ENCODE peak calls at places on chromosome 22, in five cellular contexts. M is heart left ventricle; R is thoracic aorta; Q is aorta; G is CD4-positive, alpha-beta T cell. J is an unnamed sample.

GRCh38 chr22:19509923-19510322 is 14.3 kb downstream of the CLDN5 start:
- DNase-seq in M (no peak), G (no peak), R (no peak), Q (no peak), J (no peak)

GRCh38 chr22:25362215-25362882 is 142.9 kb downstream of the CRYBB2 start:
- DNase-seq in Q (peak), R (peak), M (peak), G (peak), J (peak)

GRCh38 chr22:48906177-48906835 is 921.4 kb downstream of the BRD1 start:
- DNase-seq in M (no peak), Q (no peak), R (no peak), G (no peak), J (no peak)

GRCh38 chr22:24141586-24141985 is 39.7 kb upstream of the SUSD2 start:
- DNase-seq in Q (no peak), R (no peak), G (no peak), M (no peak), J (no peak)

GRCh38 chr22:45934659-45935341 is 42.2 kb downstream of the WNT7B start:
- DNase-seq in M (peak), R (peak), G (no peak), Q (peak), J (no peak)

GRCh38 chr22:35258144-35258988 is 1.1 kb downstream of the HMGXB4 start:
- DNase-seq in R (no peak), G (no peak), M (no peak), Q (no peak), J (peak)

GRCh38 chr22:37481347-37481907 is 4.8 kb downstream of the MFNG start:
- DNase-seq in Q (no peak), M (no peak), G (no peak), R (no peak), J (no peak)

GRCh38 chr22:19814428-19814827 is 40.2 kb downstream of the GNB1L start:
- DNase-seq in M (no peak), G (peak), Q (no peak), R (no peak), J (no peak)

GRCh38 chr22:37368058-37368457 is 59.2 kb downstream of the ELFN2 start:
- DNase-seq in M (no peak), G (no peak), Q (no peak), R (no peak), J (no peak)

GRCh38 chr22:37753746-37754145 is 54.0 kb upstream of the GCAT start:
- DNase-seq in Q (no peak), M (no peak), R (no peak), G (no peak), J (no peak)

GRCh38 chr22:45905924-45906865 is 70.8 kb downstream of the WNT7B start:
- DNase-seq in M (peak), Q (peak), G (no peak), R (peak), J (no peak)

GRCh38 chr22:29617922-29618629 is 14.6 kb downstream of the NF2 start:
- DNase-seq in Q (no peak), R (no peak), M (no peak), G (no peak), J (no peak)

GRCh38 chr22:26008587-26008986 is 160.7 kb upstream of the SEZ6L start:
- DNase-seq in Q (no peak), G (no peak), R (no peak), M (no peak), J (no peak)

GRCh38 chr22:46996595-46997310 is 234.3 kb downstream of the TBC1D22A start:
- DNase-seq in M (no peak), R (no peak), G (no peak), Q (no peak), J (no peak)

GRCh38 chr22:35192121-35192918 is 65.0 kb upstream of the HMGXB4 start:
- DNase-seq in R (no peak), M (no peak), G (no peak), Q (no peak), J (no peak)

GRCh38 chr22:37571258-37571991 is 8.5 kb downstream of the LGALS2 start:
- DNase-seq in M (no peak), Q (no peak), R (no peak), G (no peak), J (no peak)

GRCh38 chr22:50343541-50343935 is 411 bp downstream of the PPP6R2 start:
- DNase-seq in R (no peak), G (no peak), M (no peak), Q (no peak), J (no peak)

GRCh38 chr22:24402460-24403192 is 24.8 kb upstream of the ADORA2A start:
- DNase-seq in R (peak), M (peak), Q (peak), G (no peak), J (peak)

GRCh38 chr22:19122752-19123492 is 710 bp upstream of the DGCR2 start:
- DNase-seq in R (no peak), M (no peak), Q (no peak), G (no peak), J (no peak)

GRCh38 chr22:26406118-26406517 is 22.9 kb upstream of the ASPHD2 start:
- DNase-seq in M (no peak), Q (no peak), R (no peak), G (no peak), J (no peak)

GRCh38 chr22:24977370-24978230 is 25.1 kb downstream of the KIAA1671 start:
- DNase-seq in R (no peak), G (no peak), M (peak), Q (peak), J (peak)

GRCh38 chr22:49324527-49325491 is 502.9 kb downstream of the BRD1 start:
- DNase-seq in M (no peak), G (peak), Q (peak), R (no peak), J (no peak)

GRCh38 chr22:19070397-19071169 is 51.6 kb downstream of the DGCR2 start:
- DNase-seq in Q (no peak), M (no peak), R (no peak), G (no peak), J (no peak)

GRCh38 chr22:26767351-26767970 is 110.1 kb downstream of the MIAT start:
- DNase-seq in M (no peak), Q (no peak), R (no peak), G (no peak), J (no peak)

GRCh38 chr22:46815132-46815531 is 52.7 kb downstream of the TBC1D22A start:
- DNase-seq in Q (peak), G (no peak), M (no peak), R (no peak), J (peak)

GRCh38 chr22:46854125-46854870 is 91.8 kb downstream of the TBC1D22A start:
- DNase-seq in Q (no peak), M (no peak), G (no peak), R (no peak), J (peak)

GRCh38 chr22:18067548-18068341 is 10.0 kb upstream of the PEX26 start:
- DNase-seq in Q (peak), G (no peak), M (no peak), R (no peak), J (no peak)

GRCh38 chr22:37631448-37632173 is 7.9 kb upstream of the SH3BP1 start:
- DNase-seq in Q (no peak), G (no peak), R (no peak), M (no peak), J (no peak)

GRCh38 chr22:49404576-49405199 is 423.0 kb downstream of the BRD1 start:
- DNase-seq in G (no peak), Q (peak), M (no peak), R (no peak), J (no peak)

GRCh38 chr22:49119551-49119952 is 708.1 kb downstream of the BRD1 start:
- DNase-seq in R (peak), M (no peak), G (no peak), Q (peak), J (peak)

DNA sequence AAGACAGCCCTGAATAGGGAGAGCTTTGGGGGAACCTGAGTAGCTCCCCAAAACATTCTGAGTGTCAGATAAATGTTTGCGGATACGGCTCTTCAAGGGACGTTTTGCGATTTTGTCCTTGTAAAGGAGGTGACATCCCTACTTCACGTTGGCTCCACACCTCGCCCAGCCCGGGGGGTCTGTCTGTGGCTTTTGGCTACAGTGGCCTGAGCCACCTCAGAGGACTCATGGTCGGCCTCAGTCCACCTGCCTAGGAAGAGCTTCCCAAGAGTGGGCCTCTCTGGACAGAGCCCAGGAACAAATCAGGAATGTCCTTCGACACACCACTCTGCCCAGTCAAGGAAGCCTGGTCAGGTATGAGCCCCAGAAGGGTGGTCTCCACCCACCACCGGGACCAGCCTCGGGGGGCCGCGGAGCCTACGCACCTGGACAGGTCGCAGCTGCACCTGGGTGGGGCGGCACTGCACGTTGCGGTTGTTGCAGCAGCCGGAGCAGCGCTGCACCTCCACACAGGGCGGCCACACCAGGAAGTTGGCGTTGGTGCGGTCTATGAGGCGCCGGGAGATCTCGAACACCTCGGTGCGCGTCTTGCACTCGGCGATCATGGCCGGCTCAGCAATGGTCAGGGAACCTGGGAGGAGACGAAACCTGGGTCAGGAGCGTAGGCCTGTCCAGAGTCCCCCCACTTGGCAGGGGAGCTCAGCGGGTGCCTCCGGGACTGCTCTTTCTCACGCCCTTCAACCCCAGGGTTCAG is 13.4 kb downstream of the PDGFB start:
- DNase-seq in M (no peak), Q (no peak), R (no peak), G (no peak), J (no peak)
- H3K27ac ChIP-seq in M (peak), Q (no peak), R (no peak), G (no peak), J (peak)

GRCh38 chr22:42324566-42324965 is 54.1 kb upstream of the TCF20 start:
- DNase-seq in R (no peak), Q (no peak), M (no peak), G (no peak), J (no peak)

GRCh38 chr22:42323971-42324370 is 53.5 kb upstream of the TCF20 start:
- DNase-seq in R (no peak), M (no peak), Q (no peak), G (no peak), J (no peak)

GRCh38 chr22:42322562-42322926 is 52.1 kb upstream of the TCF20 start:
- DNase-seq in G (no peak), Q (no peak), R (no peak), M (no peak), J (no peak)

GRCh38 chr22:42320463-42321416 is 50.3 kb upstream of the TCF20 start:
- DNase-seq in R (no peak), Q (no peak), G (no peak), M (no peak), J (no peak)

DNA sequence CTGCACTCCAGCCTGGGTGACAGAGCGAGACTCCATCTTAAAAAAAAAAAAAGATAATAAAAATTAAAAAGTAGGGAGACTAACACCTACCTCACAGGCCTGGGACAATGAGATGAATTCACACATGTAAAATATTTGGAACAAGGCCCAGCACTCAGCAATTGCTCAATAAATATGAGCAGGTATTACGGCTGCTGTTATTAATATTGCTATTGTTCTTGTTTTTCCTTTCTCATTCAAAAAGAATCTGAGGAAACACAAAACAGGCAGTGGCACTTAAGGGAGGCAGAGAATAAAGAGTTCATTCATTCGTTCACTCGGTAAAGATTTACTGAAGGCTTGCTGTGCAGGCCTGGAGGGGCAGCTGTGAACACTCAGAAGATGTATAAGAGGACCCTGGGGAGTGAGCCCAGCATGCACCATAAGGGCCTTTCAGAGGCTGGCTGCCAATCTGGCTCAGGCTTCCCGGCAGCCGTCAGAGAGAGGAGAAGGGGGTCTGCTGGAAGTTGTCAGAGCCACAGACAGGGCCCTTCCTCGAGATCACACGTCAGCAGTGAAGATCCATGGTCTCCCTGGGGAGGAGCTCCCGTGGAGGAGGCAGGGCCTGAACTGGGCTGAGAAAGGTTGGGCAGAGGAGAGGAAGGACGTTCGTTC is 51.6 kb upstream of the TCF20 start:
- DNase-seq in M (no peak), R (no peak), G (no peak), Q (no peak), J (no peak)
- H3K27ac ChIP-seq in M (no peak), R (no peak), G (no peak), Q (no peak), J (no peak)

GRCh38 chr22:32579533-32580220 is 105.1 kb downstream of the FBXO7 start:
- DNase-seq in Q (no peak), M (peak), G (no peak), R (no peak), J (no peak)
- H3K27ac ChIP-seq in Q (no peak), M (no peak), G (no peak), R (no peak), J (no peak)

GRCh38 chr22:42073568-42074152 is 388 bp upstream of the PHETA2 start:
- DNase-seq in R (no peak), G (no peak), M (no peak), Q (no peak), J (peak)

GRCh38 chr22:42074846-42075245 is 798 bp downstream of the PHETA2 start:
- DNase-seq in R (no peak), G (no peak), Q (no peak), M (no peak), J (peak)

GRCh38 chr22:42070517-42071422 is at the start of gene NAGA:
- DNase-seq in R (peak), M (peak), Q (peak), G (peak), J (peak)

GRCh38 chr22:42074153-42074750 is at the start of gene PHETA2:
- DNase-seq in R (no peak), G (peak), Q (peak), M (peak), J (peak)

DNA sequence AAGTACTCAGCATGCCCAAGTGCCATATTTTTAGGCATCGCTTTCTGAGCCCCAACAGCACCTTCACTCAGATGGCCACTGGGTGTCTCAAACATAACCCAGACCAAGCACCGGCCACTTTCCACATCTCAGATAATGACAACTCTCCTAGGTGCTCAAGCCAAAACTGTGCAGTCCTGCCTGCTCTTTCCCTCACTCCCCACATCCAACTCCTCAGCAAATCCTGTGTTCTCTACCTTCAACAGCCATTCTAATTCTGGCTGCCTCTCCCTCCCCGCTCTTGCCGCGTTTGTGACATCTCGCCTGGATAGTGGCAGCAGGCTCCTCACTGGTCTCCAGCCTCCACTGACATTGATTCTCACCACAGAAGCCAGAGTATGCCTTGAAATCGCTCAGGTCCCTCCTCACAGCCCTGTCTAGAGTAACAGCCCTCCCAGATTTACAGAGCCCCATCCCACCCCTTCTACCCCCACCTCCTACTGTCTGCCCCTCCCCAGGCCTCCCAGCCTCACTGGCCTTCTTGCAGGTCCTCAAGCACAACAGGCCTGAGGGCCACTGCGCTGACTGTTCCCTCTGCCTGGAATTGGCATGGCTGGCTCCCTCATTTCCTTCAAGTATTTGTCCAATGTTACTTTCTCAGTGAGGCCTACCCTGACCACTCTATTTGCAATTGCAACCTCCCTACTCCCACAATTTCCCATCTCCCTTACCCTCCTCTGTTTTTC is 1.3 kb upstream of the PHETA2 start:
- DNase-seq in R (no peak), G (no peak), Q (no peak), M (no peak), J (peak)
- H3K27ac ChIP-seq in R (no peak), G (no peak), Q (no peak), M (peak), J (no peak)

GRCh38 chr22:30781271-30781875 is 86.7 kb downstream of the OSBP2 start:
- DNase-seq in Q (no peak), R (no peak), G (no peak), M (no peak), J (no peak)

GRCh38 chr22:30776476-30776875 is 81.8 kb downstream of the OSBP2 start:
- DNase-seq in G (no peak), M (no peak), Q (no peak), R (no peak), J (no peak)

GRCh38 chr22:30774566-30774965 is 79.9 kb downstream of the OSBP2 start:
- DNase-seq in M (no peak), Q (no peak), R (no peak), G (no peak), J (no peak)

GRCh38 chr22:30777589-30777988 is 82.9 kb downstream of the OSBP2 start:
- DNase-seq in Q (no peak), R (no peak), M (no peak), G (no peak), J (no peak)

GRCh38 chr22:30778261-30778660 is 83.6 kb downstream of the OSBP2 start:
- DNase-seq in R (no peak), Q (no peak), M (no peak), G (no peak), J (no peak)
- H3K27ac ChIP-seq in R (no peak), Q (no peak), M (no peak), G (no peak), J (no peak)

DNA sequence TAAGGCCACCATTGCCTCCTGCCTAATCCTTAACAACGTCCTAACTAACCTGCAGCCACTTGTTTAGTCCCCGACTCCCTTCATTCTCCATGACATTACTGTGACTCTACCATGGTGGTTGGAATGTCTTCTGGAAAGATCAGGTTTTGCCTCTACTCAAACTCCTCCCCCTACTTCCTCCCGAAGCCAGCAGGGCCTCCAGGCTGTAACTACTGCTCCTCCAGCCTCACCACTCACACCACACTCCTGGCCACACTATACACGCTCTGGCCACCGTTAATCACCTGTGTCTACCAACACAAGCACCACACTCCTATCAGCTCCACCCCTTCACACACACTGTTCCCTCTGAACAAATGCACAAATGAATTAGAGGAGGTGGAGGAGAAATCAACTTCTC is 69.2 kb downstream of the PACSIN2 start:
- DNase-seq in M (no peak), G (no peak), R (no peak), Q (peak), J (peak)
- H3K27ac ChIP-seq in M (peak), G (no peak), R (peak), Q (no peak), J (no peak)

DNA sequence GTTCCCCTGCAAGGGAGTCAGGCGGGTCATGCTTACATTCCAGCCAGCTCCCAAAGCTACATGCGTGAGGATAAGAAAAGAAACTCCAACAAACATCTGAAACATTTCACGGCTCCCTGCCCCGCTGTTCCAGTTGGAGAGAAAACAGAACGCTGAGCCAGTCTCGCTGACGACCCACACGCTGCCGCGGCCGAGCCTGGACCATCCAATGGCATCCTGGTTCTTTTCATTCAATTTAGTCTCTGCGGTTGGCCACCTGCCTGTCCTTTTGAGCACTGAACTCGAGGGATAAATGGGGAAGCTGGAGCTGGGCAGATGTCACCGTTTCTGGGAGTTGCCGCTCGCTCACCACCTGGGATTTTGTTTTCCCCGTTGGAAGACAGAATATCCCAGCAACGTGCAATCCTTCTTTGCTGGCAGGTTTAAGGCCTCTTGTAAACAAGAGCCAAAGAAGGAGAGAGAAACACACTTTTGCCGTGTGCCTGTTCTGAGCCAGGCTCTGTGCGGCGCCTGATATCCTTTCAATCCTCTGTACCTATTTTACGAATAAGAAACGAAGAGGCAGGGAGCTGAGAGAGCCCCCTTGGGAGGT is 45.3 kb upstream of the SHISAL1 start:
- DNase-seq in G (no peak), R (no peak), Q (peak), M (no peak), J (no peak)
- H3K27ac ChIP-seq in G (no peak), R (no peak), Q (no peak), M (no peak), J (no peak)